ENCODE peak calls at places on chromosomes 1 and 21, in seven cellular contexts. E is neural progenitor cell, C is GM23248, M is GM23338, Z is PC-3, B is HCT116, G is MM.1S. R is an unnamed sample.
A peak's percentile ranks its signal among the peaks of the same experiment; 100 is the strongest.

GRCh38 chr21:35226302-35226701 is 177.2 kb upstream of the RUNX1 start:
- DNase-seq in C (peak; percentile 48), Z (peak; percentile 78), M (no peak), E (peak; percentile 38), B (no peak), G (no peak), R (no peak)

GRCh38 chr1:97508653-97509218 is 412.1 kb downstream of the DPYD start:
- DNase-seq in Z (no peak), M (no peak), E (no peak), C (no peak), G (no peak), B (no peak), R (no peak)

GRCh38 chr1:65421341-65422174 is 1.1 kb downstream of the LEPR start:
- DNase-seq in Z (no peak), G (no peak), C (no peak), E (no peak), M (no peak), B (no peak), R (no peak)

GRCh38 chr1:61825398-61825797 is 83.1 kb downstream of the PATJ start:
- DNase-seq in Z (no peak), B (no peak), G (no peak), C (no peak), E (no peak), M (no peak), R (peak; percentile 11)

GRCh38 chr21:33308586-33309490 is 15.9 kb upstream of the IFNAR1 start:
- DNase-seq in B (no peak), G (peak; percentile 99), C (no peak), Z (no peak), M (no peak), E (no peak), R (no peak)

GRCh38 chr1:2554621-2555387 is 1.4 kb upstream of the TNFRSF14 start:
- DNase-seq in Z (peak; percentile 34), E (peak; percentile 64), M (peak; percentile 46), B (no peak), G (no peak), C (no peak), R (peak; percentile 44)

GRCh38 chr1:98733782-98734112 is 72.2 kb downstream of the SNX7 start:
- DNase-seq in E (no peak), M (no peak), C (peak; percentile 22), B (no peak), G (no peak), Z (no peak), R (no peak)

GRCh38 chr1:113870778-113871177 is 734 bp downstream of the PTPN22 start:
- DNase-seq in G (no peak), C (no peak), M (no peak), E (no peak), Z (no peak), B (no peak), R (no peak)

GRCh38 chr1:210251680-210252490 is 19.3 kb downstream of the SERTAD4 start:
- DNase-seq in C (no peak), B (no peak), G (no peak), E (peak; percentile 62), M (peak; percentile 64), Z (no peak), R (no peak)

GRCh38 chr1:20440785-20441200 is 45.2 kb downstream of the CAMK2N1 start:
- DNase-seq in E (peak; percentile 71), G (peak; percentile 46), B (peak; percentile 77), M (peak; percentile 88), C (peak; percentile 70), Z (peak; percentile 69), R (peak; percentile 47)

GRCh38 chr21:32061755-32062154 is 188.9 kb downstream of the HUNK start:
- DNase-seq in B (no peak), G (no peak), E (no peak), M (no peak), C (no peak), Z (no peak), R (no peak)

GRCh38 chr1:29719253-29719652 is 482.9 kb downstream of the PTPRU start:
- DNase-seq in C (peak; percentile 72), E (no peak), B (no peak), Z (peak; percentile 82), M (no peak), G (no peak), R (no peak)

GRCh38 chr1:199460933-199461332 is 566.6 kb upstream of the NR5A2 start:
- DNase-seq in C (peak; percentile 20), M (peak; percentile 5), G (peak; percentile 55), Z (no peak), E (no peak), B (no peak), R (no peak)

GRCh38 chr1:33698316-33699035 is 165.4 kb upstream of the HMGB4 start:
- DNase-seq in B (no peak), Z (no peak), C (no peak), E (no peak), M (no peak), G (no peak), R (no peak)

GRCh38 chr1:47675047-47675675 is 237.3 kb downstream of the FOXD2 start:
- DNase-seq in C (no peak), G (no peak), B (no peak), E (no peak), Z (no peak), M (no peak), R (no peak)

GRCh38 chr21:28592205-28592845 is 400.4 kb downstream of the LTN1 start:
- DNase-seq in E (no peak), C (no peak), M (no peak), B (no peak), Z (no peak), G (no peak), R (no peak)

GRCh38 chr1:206953626-206954025 is 7.4 kb upstream of the PIGR start:
- DNase-seq in C (no peak), Z (no peak), M (no peak), E (no peak), G (no peak), B (no peak), R (no peak)

GRCh38 chr1:178230881-178231409 is 137.0 kb downstream of the RASAL2 start:
- DNase-seq in B (no peak), M (no peak), Z (no peak), E (no peak), C (no peak), G (no peak), R (no peak)

GRCh38 chr1:79920970-79921669 is 914.6 kb upstream of the ADGRL4 start:
- DNase-seq in B (no peak), C (no peak), G (no peak), E (no peak), Z (no peak), M (no peak), R (no peak)

GRCh38 chr1:25343872-25344271 is 5.7 kb downstream of the TMEM50A start:
- DNase-seq in M (no peak), G (no peak), C (peak; percentile 87), Z (peak; percentile 52), B (peak; percentile 24), E (no peak), R (no peak)

GRCh38 chr1:208162903-208163302 is 81.3 kb downstream of the PLXNA2 start:
- DNase-seq in E (no peak), Z (no peak), M (no peak), B (no peak), G (no peak), C (no peak), R (no peak)

GRCh38 chr1:108560143-108560429 is 186 bp downstream of the EEIG2 start:
- DNase-seq in E (no peak), C (peak; percentile 71), B (no peak), G (no peak), Z (peak; percentile 22), M (no peak), R (no peak)

GRCh38 chr21:14453964-14454641 is 71.2 kb upstream of the HSPA13 start:
- DNase-seq in E (peak; percentile 1), G (no peak), B (no peak), Z (no peak), M (no peak), C (no peak), R (no peak)
- TF ChIP-seq EZH2phosphoT487 in E (no peak), G (no peak), B (no peak), Z (no peak), M (no peak), C (no peak), R (no peak)

GRCh38 chr1:23639460-23639859 is 52.1 kb upstream of the RPL11 start:
- DNase-seq in E (no peak), M (no peak), C (peak; percentile 17), B (no peak), G (no peak), Z (no peak), R (no peak)
- TF ChIP-seq EZH2 in E (no peak), M (no peak), C (no peak), B (no peak), G (no peak), Z (no peak), R (no peak)

DNA sequence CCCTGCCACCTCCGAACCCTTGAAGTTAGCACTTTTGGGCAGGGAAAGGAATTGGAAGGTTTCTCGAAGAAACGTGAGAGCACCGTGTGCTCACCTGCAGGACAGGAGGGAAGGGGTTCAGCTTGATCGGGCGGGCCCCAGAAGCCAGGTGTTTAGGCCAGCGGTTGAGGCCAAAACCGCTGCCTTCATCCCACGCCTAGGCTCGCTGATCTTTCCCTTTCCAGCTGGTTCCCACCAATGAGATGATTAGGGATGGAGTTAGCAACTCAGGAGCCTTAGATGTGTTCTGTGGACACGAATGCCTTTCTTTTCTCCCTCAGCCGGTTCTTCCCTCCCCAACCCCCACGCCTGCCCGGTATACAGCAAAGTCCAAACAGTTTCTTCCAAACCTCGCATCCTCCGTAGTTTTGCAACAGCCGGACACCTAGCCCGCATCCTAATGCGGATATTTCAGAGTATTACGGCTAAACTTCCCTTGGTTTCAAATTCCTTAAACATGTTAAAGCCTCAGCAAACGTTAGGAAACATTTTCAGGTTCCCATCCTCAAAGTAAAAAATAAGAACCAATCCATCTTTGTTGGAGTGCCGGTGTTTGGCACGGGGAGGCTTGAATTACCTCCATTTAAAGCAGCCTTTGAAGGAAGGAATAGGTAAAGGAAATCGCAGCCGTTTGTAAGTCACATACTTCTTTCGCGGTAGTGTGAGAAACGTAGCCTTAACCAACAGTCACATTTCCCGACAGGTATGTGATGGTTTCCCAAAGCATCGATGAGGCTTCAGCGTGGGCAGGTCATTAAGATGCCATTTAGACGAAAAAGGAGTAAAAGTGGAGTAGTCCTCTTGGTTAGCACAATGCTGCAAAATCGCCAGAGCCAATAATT is 1.1 kb downstream of the LRRC8C start:
- DNase-seq in M (peak; percentile 56), B (no peak), C (peak; percentile 57), Z (peak; percentile 22), E (peak; percentile 35), G (peak; percentile 59), R (peak; percentile 25)
- TF ChIP-seq EZH2phosphoT487 in M (no peak), B (no peak), C (no peak), Z (no peak), E (no peak), G (no peak), R (no peak)

GRCh38 chr1:156422602-156423091 is 53.6 kb downstream of the RHBG start:
- DNase-seq in C (no peak), B (no peak), M (peak; percentile 65), Z (peak; percentile 45), G (no peak), E (no peak), R (no peak)

GRCh38 chr1:156421939-156422601 is 53.1 kb downstream of the RHBG start:
- DNase-seq in Z (no peak), G (no peak), B (no peak), C (no peak), M (peak; percentile 82), E (no peak), R (no peak)

GRCh38 chr1:156419863-156420208 is 50.8 kb downstream of the RHBG start:
- DNase-seq in E (peak; percentile 68), Z (no peak), B (no peak), G (no peak), C (no peak), M (peak; percentile 77), R (no peak)

GRCh38 chr1:156420209-156421061 is 51.4 kb downstream of the RHBG start:
- DNase-seq in Z (no peak), G (peak; percentile 79), B (no peak), C (peak; percentile 33), E (peak; percentile 54), M (peak; percentile 70), R (no peak)

GRCh38 chr1:156421062-156421938 is 52.3 kb downstream of the RHBG start:
- DNase-seq in Z (peak; percentile 49), E (peak; percentile 93), M (peak; percentile 98), B (peak; percentile 71), C (peak; percentile 82), G (peak; percentile 94), R (peak; percentile 85)
- TF ChIP-seq EZH2 in Z (no peak), E (no peak), M (no peak), B (no peak), C (no peak), G (no peak), R (no peak)

R was measured in hepatocyte.